ENCODE peak calls at places on chromosomes 6 and 20, in six cellular contexts. A is K562, J is H1, F is HepG2, P is GM12878, R is GM12892. O is an unnamed sample.
A peak's percentile ranks its signal among the peaks of the same experiment; 100 is the strongest.

GRCh38 chr6:11425431-11425871 is 112.1 kb upstream of the TMEM170B start:
- DNase-seq in A (no peak), J (no peak), F (peak; percentile 92), P (no peak), R (no peak), O (no peak)

GRCh38 chr20:5650191-5650691 is 100.0 kb upstream of the SHLD1 start:
- DNase-seq in A (no peak), J (no peak), F (no peak), P (no peak), R (no peak), O (no peak)

GRCh38 chr6:28124350-28124970 is at the start of gene ZSCAN16:
- DNase-seq in A (no peak), J (peak; percentile 90), F (peak; percentile 87), P (no peak), R (peak; percentile 49), O (peak; percentile 45)

GRCh38 chr6:45827952-45828530 is 187.6 kb downstream of the CLIC5 start:
- DNase-seq in A (no peak), J (no peak), F (no peak), P (no peak), R (no peak), O (no peak)

GRCh38 chr6:5110246-5110645 is 25.1 kb downstream of the PPP1R3G start:
- DNase-seq in A (no peak), J (no peak), F (no peak), P (no peak), R (no peak), O (no peak)

GRCh38 chr6:165842291-165842936 is 179.4 kb upstream of the PDE10A start:
- DNase-seq in A (no peak), J (no peak), F (no peak), P (no peak), R (no peak), O (no peak)

GRCh38 chr20:38315290-38315966 is 11.5 kb downstream of the BPI start:
- DNase-seq in A (no peak), J (no peak), F (no peak), P (no peak), R (no peak), O (no peak)

GRCh38 chr6:45532626-45533258 is 155.0 kb upstream of the SUPT3H start:
- DNase-seq in A (no peak), J (no peak), F (no peak), P (no peak), R (no peak), O (no peak)

GRCh38 chr6:44508646-44509045 is 121.1 kb downstream of the CDC5L start:
- DNase-seq in A (no peak), J (no peak), F (no peak), P (no peak), R (no peak), O (no peak)

GRCh38 chr20:2002365-2002764 is 8.5 kb upstream of the PDYN start:
- DNase-seq in A (no peak), J (no peak), F (no peak), P (no peak), R (no peak), O (no peak)

GRCh38 chr6:129767776-129768490 is 58.0 kb upstream of the ARHGAP18 start:
- DNase-seq in A (no peak), J (no peak), F (no peak), P (no peak), R (no peak), O (no peak)

GRCh38 chr20:3788685-3789155 is 2.2 kb upstream of the CENPB start:
- DNase-seq in A (no peak), J (no peak), F (no peak), P (no peak), R (no peak), O (no peak)

GRCh38 chr6:155880905-155881304 is 425.3 kb upstream of the NOX3 start:
- DNase-seq in A (no peak), J (no peak), F (no peak), P (no peak), R (no peak), O (no peak)

GRCh38 chr20:2799271-2799670 is 1.2 kb downstream of the CPXM1 start:
- DNase-seq in A (no peak), J (no peak), F (no peak), P (no peak), R (no peak), O (no peak)

GRCh38 chr20:32556312-32557184 is 28.6 kb downstream of the NOL4L start:
- DNase-seq in A (no peak), J (no peak), F (no peak), P (no peak), R (no peak), O (no peak)

GRCh38 chr6:5435449-5435848 is 174.1 kb downstream of the FARS2 start:
- DNase-seq in A (no peak), J (no peak), F (no peak), P (no peak), R (no peak), O (no peak)

GRCh38 chr6:99589907-99590493 is 16.6 kb upstream of the PRDM13 start:
- DNase-seq in A (no peak), J (no peak), F (no peak), P (no peak), R (no peak), O (no peak)

GRCh38 chr6:150266309-150266708 is 102.5 kb upstream of the IYD start:
- DNase-seq in A (no peak), J (no peak), F (no peak), P (no peak), R (no peak), O (no peak)

GRCh38 chr6:139402935-139403386 is 28.5 kb upstream of the CITED2 start:
- DNase-seq in A (no peak), J (no peak), F (no peak), P (no peak), R (no peak), O (no peak)

GRCh38 chr20:25077610-25078169 is 4.3 kb downstream of the VSX1 start:
- DNase-seq in A (no peak), J (peak; percentile 47), F (peak; percentile 41), P (no peak), R (no peak), O (no peak)

GRCh38 chr6:10425973-10426780 is 11.3 kb upstream of the TFAP2A start:
- DNase-seq in A (no peak), J (peak; percentile 74), F (peak; percentile 29), P (no peak), R (peak; percentile 66), O (no peak)

GRCh38 chr20:6940052-6940451 is 172.6 kb downstream of the BMP2 start:
- DNase-seq in A (no peak), J (peak; percentile 66), F (peak; percentile 69), P (no peak), R (no peak), O (no peak)

GRCh38 chr6:126188271-126188909 is 151.5 kb upstream of the CENPW start:
- DNase-seq in A (no peak), J (no peak), F (peak; percentile 7), P (no peak), R (no peak), O (no peak)

GRCh38 chr6:92043782-92044181 is 1375.6 kb downstream of the EPHA7 start:
- DNase-seq in A (no peak), J (no peak), F (no peak), P (no peak), R (no peak), O (no peak)

GRCh38 chr6:163415176-163415619 is 680 bp downstream of the QKI start:
- DNase-seq in A (peak; percentile 40), J (no peak), F (no peak), P (no peak), R (peak; percentile 19), O (no peak)

GRCh38 chr6:33430991-33431879 is 11.4 kb downstream of the SYNGAP1 start:
- DNase-seq in A (peak; percentile 94), J (peak; percentile 93), F (peak; percentile 46), P (no peak), R (peak; percentile 95), O (peak; percentile 94)

GRCh38 chr6:147285087-147285855 is 81.1 kb downstream of the STXBP5 start:
- DNase-seq in A (peak; percentile 39), J (no peak), F (peak; percentile 46), P (no peak), R (no peak), O (peak; percentile 3)

GRCh38 chr20:32828029-32828666 is 8.4 kb downstream of the MAPRE1 start:
- DNase-seq in A (no peak), J (no peak), F (no peak), P (no peak), R (no peak), O (no peak)

GRCh38 chr6:156154896-156155295 is 622.3 kb upstream of the ARID1B start:
- DNase-seq in A (no peak), J (no peak), F (no peak), P (no peak), R (no peak), O (no peak)

GRCh38 chr20:36501367-36502006 is 39.8 kb upstream of the MYL9 start:
- DNase-seq in A (no peak), J (no peak), F (no peak), P (no peak), R (no peak), O (no peak)

GRCh38 chr6:108689279-108690161 is 128.8 kb downstream of the FOXO3 start:
- DNase-seq in A (peak; percentile 71), J (no peak), F (no peak), P (no peak), R (no peak), O (no peak)

DNA sequence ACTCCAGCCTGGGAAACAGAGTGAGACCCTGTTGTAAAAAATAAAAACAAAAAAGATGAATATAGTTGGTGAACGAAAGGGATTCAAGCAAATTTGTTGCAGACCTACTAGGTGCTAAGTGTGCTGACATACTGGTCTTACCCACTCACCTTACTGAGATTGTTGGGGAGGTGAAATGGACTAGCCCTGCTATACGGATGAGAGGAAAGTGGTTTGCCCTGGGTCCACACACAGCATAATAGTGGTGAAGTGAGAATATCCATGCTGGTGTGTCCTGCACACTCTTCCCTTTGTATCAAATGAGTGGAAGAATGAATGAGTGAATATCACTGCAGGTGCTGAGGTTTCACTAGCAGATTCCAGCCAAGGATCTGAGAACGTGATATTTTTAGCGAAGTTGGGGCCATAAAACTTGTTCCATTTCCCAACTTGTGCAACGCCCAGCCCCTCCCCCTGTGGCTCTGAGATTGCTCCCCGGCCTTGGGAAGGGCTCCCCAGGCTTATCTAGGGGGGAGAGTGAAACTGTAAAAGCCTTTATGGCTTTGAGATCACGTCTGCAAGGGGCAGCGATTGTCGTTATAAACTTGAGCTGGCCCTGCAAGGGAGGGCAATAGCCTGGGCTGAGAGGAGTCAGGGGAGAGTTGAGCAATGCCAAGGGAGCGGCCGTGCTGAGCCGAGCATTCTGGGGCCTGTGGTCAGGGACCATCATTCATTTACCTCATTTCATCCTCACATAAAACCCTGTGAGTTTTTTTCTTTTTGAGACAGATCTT is 33.2 kb upstream of the TTPAL start:
- DNase-seq in A (no peak), J (no peak), F (no peak), P (no peak), R (no peak), O (no peak)
- TF ChIP-seq POLR2A in A (no peak), J (no peak), F (no peak), P (no peak), R (no peak), O (no peak)

GRCh38 chr6:131819507-131820228 is 11.8 kb downstream of the ENPP1 start:
- DNase-seq in A (no peak), J (no peak), F (peak; percentile 25), P (no peak), R (no peak), O (no peak)
- TF ChIP-seq TAF1 in A (no peak), J (no peak), F (no peak), P (no peak), R (no peak), O (no peak)

GRCh38 chr6:3118353-3119039 is at the start of gene BPHL:
- DNase-seq in A (peak; percentile 100), J (peak; percentile 100), F (peak; percentile 87), P (peak; percentile 75), R (peak; percentile 96), O (peak; percentile 97)
- TF ChIP-seq POLR2A in A (peak; percentile 94), J (peak; percentile 89), F (peak; percentile 84), P (peak; percentile 90), R (peak; percentile 83), O (peak; percentile 74)

GRCh38 chr6:7173843-7174503 is 66.2 kb downstream of the RREB1 start:
- DNase-seq in A (peak; percentile 91), J (no peak), F (no peak), P (no peak), R (no peak), O (no peak)
- TF ChIP-seq TAF1 in A (peak; percentile 37), J (no peak), F (no peak), P (no peak), R (no peak), O (no peak)